ENCODE peak calls at places on chromosomes 3 and 15, in nine cellular contexts. One of them, this sample, is unnamed.
A peak's percentile ranks its signal among the peaks of the same experiment; 100 is the strongest.

GRCh38 chr15:94704421-94704820 is 473.1 kb downstream of the MCTP2 start:
- DNase-seq in tibial artery: no peak
- DNase-seq in BJ: no peak
- DNase-seq in Kasumi-1: no peak
- DNase-seq in Caki2: no peak
- DNase-seq in stimulated activated CD4-positive, alpha-beta T cell treated with anti-CD3 and anti-CD28 coated beads, Interleukin-15, amount 100 ng/mL, for 1 hour: no peak
- DNase-seq in nephron progenitor cell: no peak
- DNase-seq in cardiac fibroblast: no peak
- DNase-seq in ACHN: no peak
- DNase-seq in this sample: no peak

GRCh38 chr3:120907659-120908029 is 361 bp upstream of the STXBP5L start:
- DNase-seq in tibial artery: no peak
- DNase-seq in BJ: no peak
- DNase-seq in Kasumi-1: no peak
- DNase-seq in Caki2: no peak
- DNase-seq in stimulated activated CD4-positive, alpha-beta T cell treated with anti-CD3 and anti-CD28 coated beads, Interleukin-15, amount 100 ng/mL, for 1 hour: no peak
- DNase-seq in nephron progenitor cell: no peak
- DNase-seq in cardiac fibroblast: no peak
- DNase-seq in ACHN: no peak
- DNase-seq in this sample: no peak

GRCh38 chr3:132788299-132788698 is 66.1 kb upstream of the NPHP3 start:
- DNase-seq in tibial artery: peak; percentile 49
- DNase-seq in BJ: peak; percentile 87
- DNase-seq in Kasumi-1: peak; percentile 1
- DNase-seq in Caki2: no peak
- DNase-seq in stimulated activated CD4-positive, alpha-beta T cell treated with anti-CD3 and anti-CD28 coated beads, Interleukin-15, amount 100 ng/mL, for 1 hour: no peak
- DNase-seq in nephron progenitor cell: no peak
- DNase-seq in cardiac fibroblast: peak; percentile 88
- DNase-seq in ACHN: peak; percentile 21
- DNase-seq in this sample: peak; percentile 67

GRCh38 chr3:105957722-105958121 is 88.9 kb upstream of the CBLB start:
- DNase-seq in tibial artery: no peak
- DNase-seq in BJ: peak; percentile 62
- DNase-seq in Kasumi-1: no peak
- DNase-seq in Caki2: no peak
- DNase-seq in stimulated activated CD4-positive, alpha-beta T cell treated with anti-CD3 and anti-CD28 coated beads, Interleukin-15, amount 100 ng/mL, for 1 hour: no peak
- DNase-seq in nephron progenitor cell: no peak
- DNase-seq in cardiac fibroblast: peak; percentile 93
- DNase-seq in ACHN: no peak
- DNase-seq in this sample: no peak

GRCh38 chr3:22451501-22451900 is 700.5 kb upstream of the ZNF385D start:
- DNase-seq in tibial artery: no peak
- DNase-seq in BJ: no peak
- DNase-seq in Kasumi-1: no peak
- DNase-seq in Caki2: no peak
- DNase-seq in stimulated activated CD4-positive, alpha-beta T cell treated with anti-CD3 and anti-CD28 coated beads, Interleukin-15, amount 100 ng/mL, for 1 hour: no peak
- DNase-seq in nephron progenitor cell: no peak
- DNase-seq in cardiac fibroblast: no peak
- DNase-seq in ACHN: no peak
- DNase-seq in this sample: no peak

GRCh38 chr3:13012228-13012691 is 61.0 kb downstream of the IQSEC1 start:
- DNase-seq in tibial artery: peak; percentile 87
- DNase-seq in BJ: no peak
- DNase-seq in Kasumi-1: peak; percentile 97
- DNase-seq in Caki2: no peak
- DNase-seq in stimulated activated CD4-positive, alpha-beta T cell treated with anti-CD3 and anti-CD28 coated beads, Interleukin-15, amount 100 ng/mL, for 1 hour: peak; percentile 18
- DNase-seq in nephron progenitor cell: no peak
- DNase-seq in cardiac fibroblast: peak; percentile 50
- DNase-seq in ACHN: no peak
- DNase-seq in this sample: peak; percentile 81

GRCh38 chr3:49454457-49454856 is 15.6 kb upstream of the DAG1 start:
- DNase-seq in tibial artery: no peak
- DNase-seq in BJ: no peak
- DNase-seq in Kasumi-1: no peak
- DNase-seq in Caki2: peak; percentile 15
- DNase-seq in stimulated activated CD4-positive, alpha-beta T cell treated with anti-CD3 and anti-CD28 coated beads, Interleukin-15, amount 100 ng/mL, for 1 hour: no peak
- DNase-seq in nephron progenitor cell: no peak
- DNase-seq in cardiac fibroblast: no peak
- DNase-seq in ACHN: peak; percentile 20
- DNase-seq in this sample: no peak

GRCh38 chr3:181838940-181839914 is 127.5 kb downstream of the SOX2 start:
- DNase-seq in tibial artery: no peak
- DNase-seq in BJ: no peak
- DNase-seq in Kasumi-1: no peak
- DNase-seq in Caki2: no peak
- DNase-seq in stimulated activated CD4-positive, alpha-beta T cell treated with anti-CD3 and anti-CD28 coated beads, Interleukin-15, amount 100 ng/mL, for 1 hour: no peak
- DNase-seq in nephron progenitor cell: no peak
- DNase-seq in cardiac fibroblast: no peak
- DNase-seq in ACHN: no peak
- DNase-seq in this sample: no peak

GRCh38 chr15:35548435-35548834 is 2.5 kb upstream of the DPH6 start:
- DNase-seq in tibial artery: no peak
- DNase-seq in BJ: no peak
- DNase-seq in Kasumi-1: no peak
- DNase-seq in Caki2: no peak
- DNase-seq in stimulated activated CD4-positive, alpha-beta T cell treated with anti-CD3 and anti-CD28 coated beads, Interleukin-15, amount 100 ng/mL, for 1 hour: no peak
- DNase-seq in nephron progenitor cell: no peak
- DNase-seq in cardiac fibroblast: peak; percentile 4
- DNase-seq in ACHN: no peak
- DNase-seq in this sample: no peak

GRCh38 chr3:120153294-120153693 is 59.0 kb upstream of the GSK3B start:
- DNase-seq in tibial artery: no peak
- DNase-seq in BJ: peak; percentile 86
- DNase-seq in Kasumi-1: no peak
- DNase-seq in Caki2: peak; percentile 14
- DNase-seq in stimulated activated CD4-positive, alpha-beta T cell treated with anti-CD3 and anti-CD28 coated beads, Interleukin-15, amount 100 ng/mL, for 1 hour: no peak
- DNase-seq in nephron progenitor cell: no peak
- DNase-seq in cardiac fibroblast: peak; percentile 86
- DNase-seq in ACHN: no peak
- DNase-seq in this sample: no peak

GRCh38 chr3:46934508-46935167 is 41.9 kb downstream of the CCDC12 start:
- DNase-seq in tibial artery: no peak
- DNase-seq in BJ: no peak
- DNase-seq in Kasumi-1: no peak
- DNase-seq in Caki2: no peak
- DNase-seq in stimulated activated CD4-positive, alpha-beta T cell treated with anti-CD3 and anti-CD28 coated beads, Interleukin-15, amount 100 ng/mL, for 1 hour: no peak
- DNase-seq in nephron progenitor cell: no peak
- DNase-seq in cardiac fibroblast: peak; percentile 35
- DNase-seq in ACHN: no peak
- DNase-seq in this sample: no peak

GRCh38 chr3:39467394-39468107 is at the start of gene MOBP:
- DNase-seq in tibial artery: no peak
- DNase-seq in BJ: no peak
- DNase-seq in Kasumi-1: no peak
- DNase-seq in Caki2: no peak
- DNase-seq in stimulated activated CD4-positive, alpha-beta T cell treated with anti-CD3 and anti-CD28 coated beads, Interleukin-15, amount 100 ng/mL, for 1 hour: no peak
- DNase-seq in nephron progenitor cell: no peak
- DNase-seq in cardiac fibroblast: no peak
- DNase-seq in ACHN: no peak
- DNase-seq in this sample: peak; percentile 98